ENCODE peak calls at places on chromosome 14, in seven cellular contexts. A is Kasumi-1; N is WTC11; L is endothelial cell; X is CD8-positive, alpha-beta T cell; R is fibroblast of pulmonary artery; B is GM12864. W is an unnamed sample.

GRCh38 chr14:39722547-39723273 is 290.5 kb upstream of the FBXO33 start:
- DNase-seq in A (no peak), N (no peak), L (no peak), X (no peak), R (no peak), B (no peak), W (no peak)

GRCh38 chr14:62428429-62429203 is 616.6 kb downstream of the KCNH5 start:
- DNase-seq in A (no peak), N (no peak), L (no peak), X (no peak), R (peak), B (no peak), W (no peak)

GRCh38 chr14:39087493-39087892 is 15.5 kb downstream of the SEC23A start:
- DNase-seq in A (no peak), N (no peak), L (no peak), X (no peak), R (no peak), B (no peak), W (no peak)

GRCh38 chr14:80491131-80491530 is 279.8 kb upstream of the DIO2 start:
- DNase-seq in A (peak), N (peak), L (no peak), X (no peak), R (peak), B (no peak), W (no peak)

GRCh38 chr14:65179918-65180724 is 77.8 kb upstream of the MAX start:
- DNase-seq in A (no peak), N (no peak), L (no peak), X (no peak), R (peak), B (peak), W (no peak)

GRCh38 chr14:74506408-74506807 is 12.8 kb downstream of the ISCA2 start:
- DNase-seq in A (no peak), N (no peak), L (no peak), X (no peak), R (no peak), B (no peak), W (no peak)

GRCh38 chr14:104798300-104799238 is 2.3 kb upstream of the ZBTB42 start:
- DNase-seq in A (no peak), N (no peak), L (no peak), X (no peak), R (no peak), B (no peak), W (no peak)

GRCh38 chr14:105142651-105143450 is 25.7 kb downstream of the JAG2 start:
- DNase-seq in A (no peak), N (peak), L (no peak), X (no peak), R (no peak), B (no peak), W (no peak)

GRCh38 chr14:100673085-100673806 is 53.4 kb upstream of the DLK1 start:
- DNase-seq in A (no peak), N (peak), L (peak), X (no peak), R (no peak), B (no peak), W (no peak)

GRCh38 chr14:95254356-95254755 is 65.4 kb downstream of the CLMN start:
- DNase-seq in A (no peak), N (no peak), L (no peak), X (no peak), R (peak), B (no peak), W (no peak)

W was measured in OCI-M1.